ENCODE peak calls at places on chromosomes 2 and 18, in four cellular contexts. Y is IMR-90, E is H9, M is mesenchymal stem cell. G is an unnamed sample.

GRCh38 chr2:148244593-148245292 is 223.9 kb downstream of the MBD5 start:
- DNase-seq in Y (peak; percentile 81), E (no peak), M (peak; percentile 46), G (no peak)

GRCh38 chr2:2848621-2849443 is 517.8 kb upstream of the MYT1L start:
- DNase-seq in Y (no peak), E (no peak), M (no peak), G (peak; percentile 24)

GRCh38 chr2:94997981-94998920 is 27.3 kb upstream of the MAL start:
- DNase-seq in Y (no peak), E (peak; percentile 37), M (no peak), G (no peak)

GRCh38 chr2:56008661-56009411 is 85.3 kb upstream of the EFEMP1 start:
- DNase-seq in Y (peak; percentile 89), E (peak; percentile 81), M (peak; percentile 82), G (peak; percentile 86)

GRCh38 chr2:106096446-106097369 is 97.4 kb downstream of the UXS1 start:
- DNase-seq in Y (no peak), E (no peak), M (no peak), G (no peak)

GRCh38 chr18:21386523-21387240 is 144.7 kb downstream of the GREB1L start:
- DNase-seq in Y (no peak), E (peak; percentile 50), M (no peak), G (no peak)

GRCh38 chr18:32730620-32731021 is 42.2 kb downstream of the KLHL14 start:
- DNase-seq in Y (no peak), E (no peak), M (peak; percentile 18), G (no peak)

GRCh38 chr2:122079844-122080243 is 324.4 kb downstream of the TSN start:
- DNase-seq in Y (no peak), E (no peak), M (no peak), G (no peak)

GRCh38 chr2:85578243-85579180 is 1.1 kb downstream of the VAMP8 start:
- DNase-seq in Y (no peak), E (peak; percentile 50), M (peak; percentile 22), G (no peak)

GRCh38 chr2:217801711-217802110 is 201.1 kb downstream of the TNS1 start:
- DNase-seq in Y (no peak), E (no peak), M (no peak), G (no peak)

GRCh38 chr18:79680100-79680879 is 687 bp downstream of the CTDP1 start:
- DNase-seq in Y (peak; percentile 52), E (no peak), M (peak; percentile 71), G (peak; percentile 12)

GRCh38 chr2:11574176-11575046 is 40.6 kb downstream of the GREB1 start:
- DNase-seq in Y (peak; percentile 36), E (no peak), M (no peak), G (no peak)

GRCh38 chr2:48414980-48415764 is 114.8 kb upstream of the STON1 start:
- DNase-seq in Y (no peak), E (no peak), M (peak; percentile 67), G (no peak)

GRCh38 chr2:12448846-12449480 is 267.8 kb upstream of the TRIB2 start:
- DNase-seq in Y (peak; percentile 60), E (no peak), M (no peak), G (no peak)

GRCh38 chr2:138244400-138245001 is 257.1 kb upstream of the SPOPL start:
- DNase-seq in Y (peak; percentile 7), E (no peak), M (no peak), G (no peak)

GRCh38 chr2:119466373-119466772 is 34.7 kb downstream of the TMEM37 start:
- DNase-seq in Y (no peak), E (no peak), M (no peak), G (no peak)

GRCh38 chr2:37223131-37223530 is 8.3 kb downstream of the CEBPZ start:
- DNase-seq in Y (no peak), E (no peak), M (no peak), G (no peak)

GRCh38 chr2:47360937-47361336 is 42.0 kb upstream of the MSH2 start:
- DNase-seq in Y (peak; percentile 92), E (no peak), M (peak; percentile 61), G (no peak)

GRCh38 chr18:25736516-25736915 is 353.9 kb downstream of the SS18 start:
- DNase-seq in Y (peak; percentile 29), E (no peak), M (no peak), G (no peak)

GRCh38 chr2:65299246-65299645 is 71.6 kb downstream of the ACTR2 start:
- DNase-seq in Y (peak; percentile 74), E (no peak), M (peak; percentile 57), G (no peak)

GRCh38 chr2:233638836-233639235 is 2.6 kb downstream of the UGT1A10 start:
- DNase-seq in Y (no peak), E (no peak), M (no peak), G (no peak)

GRCh38 chr2:208097313-208097712 is 27.0 kb downstream of the CRYGD start:
- DNase-seq in Y (no peak), E (no peak), M (no peak), G (no peak)

GRCh38 chr2:241966671-241967070 is 97.1 kb downstream of the RTP5 start:
- DNase-seq in Y (no peak), E (no peak), M (peak; percentile 20), G (no peak)

DNA sequence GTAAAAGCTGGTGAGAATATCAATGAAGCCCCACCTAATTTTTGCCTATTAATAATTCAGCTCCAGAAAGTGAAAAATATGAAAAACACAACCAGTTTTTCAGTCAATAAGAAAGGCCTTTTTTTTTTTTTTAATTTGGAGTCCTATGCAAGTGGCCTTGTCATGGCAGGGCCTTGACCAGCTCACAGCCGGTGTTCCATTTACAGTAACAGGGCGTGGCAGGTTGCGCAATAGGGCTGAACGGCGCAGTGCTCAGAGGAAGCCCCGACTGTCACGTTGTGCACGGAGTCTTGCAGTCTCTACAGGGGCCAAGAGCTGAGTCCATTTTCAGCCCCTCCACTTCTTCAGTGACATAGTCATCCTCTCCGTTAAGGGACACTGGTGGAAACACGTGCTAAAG is 184.1 kb upstream of the FN1 start:
- DNase-seq in Y (no peak), E (no peak), M (no peak), G (no peak)
- H2AFZ ChIP-seq in Y (no peak overlapping the region), E (no peak overlapping the region), M (no peak overlapping the region), G (peak overlapping the region; percentile 69)

GRCh38 chr2:232386740-232387450 is 8.3 kb downstream of the ALPP start:
- DNase-seq in Y (no peak), E (peak; percentile 56), M (peak; percentile 70), G (no peak)
- H3K23ac ChIP-seq in Y (no peak overlapping the region), E (no peak overlapping the region), M (peak overlapping the region; percentile 63), G (no peak overlapping the region)

GRCh38 chr2:73970850-73971471 is 13.7 kb upstream of the TET3 start:
- DNase-seq in Y (no peak), E (no peak), M (no peak), G (no peak)
- H2AFZ ChIP-seq in Y (no peak overlapping the region), E (no peak overlapping the region), M (no peak overlapping the region), G (no peak overlapping the region)

GRCh38 chr2:206085742-206086445 is at the start of gene INO80D:
- DNase-seq in Y (peak; percentile 86), E (peak; percentile 73), M (peak; percentile 93), G (peak; percentile 72)
- H3K23ac ChIP-seq in Y (peak within 1 kb of the TSS; percentile 100), E (no peak within 1 kb of the TSS), M (no peak within 1 kb of the TSS), G (no peak within 1 kb of the TSS)

GRCh38 chr2:120737802-120738516 is 2.3 kb downstream of the GLI2 start:
- DNase-seq in Y (no peak), E (peak; percentile 78), M (peak; percentile 45), G (no peak)

GRCh38 chr2:120734930-120735611 is 597 bp upstream of the GLI2 start:
- DNase-seq in Y (peak; percentile 32), E (peak; percentile 35), M (peak; percentile 60), G (no peak)

GRCh38 chr2:120736955-120737801 is 1.5 kb downstream of the GLI2 start:
- DNase-seq in Y (peak; percentile 92), E (peak; percentile 72), M (peak; percentile 93), G (peak; percentile 92)

GRCh38 chr2:120735750-120736170 is at the start of gene GLI2:
- DNase-seq in Y (peak; percentile 87), E (peak; percentile 82), M (peak; percentile 89), G (peak; percentile 81)

DNA sequence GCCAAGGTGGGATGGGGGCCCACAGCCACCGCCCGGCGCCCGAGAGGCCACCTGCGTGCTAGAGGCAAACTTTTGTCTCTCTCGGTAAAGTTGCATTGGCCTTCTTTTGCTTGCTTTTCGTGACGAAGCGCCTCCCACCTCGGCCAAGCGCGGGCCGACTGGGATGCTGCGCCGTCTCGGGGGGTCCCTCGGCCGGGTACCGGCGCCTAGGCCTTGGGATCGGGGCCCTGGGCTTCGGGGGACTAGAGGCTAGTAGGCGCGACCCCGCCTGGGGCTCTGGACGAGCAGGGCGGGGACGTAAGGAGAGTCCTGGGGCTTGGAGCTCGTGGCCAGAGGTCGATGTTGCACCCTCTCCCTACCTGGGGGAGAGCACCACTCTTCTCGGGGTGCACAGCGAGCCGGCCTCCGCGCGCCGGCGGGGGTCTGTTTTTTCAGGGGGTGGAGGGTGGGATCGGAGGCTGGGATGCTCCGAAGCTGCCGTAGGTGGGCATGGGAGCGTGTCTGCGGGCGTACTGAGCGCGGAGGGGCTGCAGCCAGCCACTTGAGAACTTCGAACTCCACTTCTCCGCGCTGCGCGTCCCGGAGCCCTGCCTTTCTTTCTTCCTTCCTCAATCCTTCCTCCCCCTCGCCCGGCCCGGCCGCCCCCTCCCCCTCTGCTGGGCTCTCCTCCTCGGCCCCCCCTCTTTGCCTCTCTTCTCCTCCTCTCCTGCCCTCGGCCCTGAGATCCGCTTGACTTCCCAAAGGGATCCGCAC is 710 bp downstream of the GLI2 start:
- DNase-seq in Y (no peak), E (peak; percentile 37), M (peak; percentile 42), G (no peak)
- H2AFZ ChIP-seq in Y (peak overlapping the region; percentile 89), E (no peak overlapping the region), M (peak overlapping the region; percentile 39), G (peak overlapping the region; percentile 83)

DNA sequence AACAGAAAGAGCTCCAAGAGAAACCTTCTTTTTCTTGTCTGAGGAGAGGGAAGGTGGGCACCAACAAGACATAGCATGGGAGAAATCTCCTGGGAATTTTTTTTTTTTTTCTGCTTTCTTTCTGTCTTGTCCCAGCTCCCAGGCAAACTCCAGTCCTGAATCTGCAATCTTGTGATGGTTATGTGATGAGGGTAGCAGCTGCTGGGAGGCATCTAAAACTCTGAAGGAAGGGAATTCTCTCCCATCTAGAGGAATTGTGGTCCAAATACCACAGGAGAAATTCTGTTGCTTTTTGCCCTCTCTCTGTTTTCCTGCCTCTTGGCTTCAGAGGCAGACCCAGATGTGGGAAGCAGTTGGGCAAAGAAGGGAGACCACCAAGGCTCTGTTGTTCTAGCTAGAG is 16.7 kb downstream of the SCRN3 start:
- DNase-seq in Y (no peak), E (no peak), M (no peak), G (no peak)
- H3K23ac ChIP-seq in Y (no peak overlapping the region), E (no peak overlapping the region), M (no peak overlapping the region), G (no peak overlapping the region)

DNA sequence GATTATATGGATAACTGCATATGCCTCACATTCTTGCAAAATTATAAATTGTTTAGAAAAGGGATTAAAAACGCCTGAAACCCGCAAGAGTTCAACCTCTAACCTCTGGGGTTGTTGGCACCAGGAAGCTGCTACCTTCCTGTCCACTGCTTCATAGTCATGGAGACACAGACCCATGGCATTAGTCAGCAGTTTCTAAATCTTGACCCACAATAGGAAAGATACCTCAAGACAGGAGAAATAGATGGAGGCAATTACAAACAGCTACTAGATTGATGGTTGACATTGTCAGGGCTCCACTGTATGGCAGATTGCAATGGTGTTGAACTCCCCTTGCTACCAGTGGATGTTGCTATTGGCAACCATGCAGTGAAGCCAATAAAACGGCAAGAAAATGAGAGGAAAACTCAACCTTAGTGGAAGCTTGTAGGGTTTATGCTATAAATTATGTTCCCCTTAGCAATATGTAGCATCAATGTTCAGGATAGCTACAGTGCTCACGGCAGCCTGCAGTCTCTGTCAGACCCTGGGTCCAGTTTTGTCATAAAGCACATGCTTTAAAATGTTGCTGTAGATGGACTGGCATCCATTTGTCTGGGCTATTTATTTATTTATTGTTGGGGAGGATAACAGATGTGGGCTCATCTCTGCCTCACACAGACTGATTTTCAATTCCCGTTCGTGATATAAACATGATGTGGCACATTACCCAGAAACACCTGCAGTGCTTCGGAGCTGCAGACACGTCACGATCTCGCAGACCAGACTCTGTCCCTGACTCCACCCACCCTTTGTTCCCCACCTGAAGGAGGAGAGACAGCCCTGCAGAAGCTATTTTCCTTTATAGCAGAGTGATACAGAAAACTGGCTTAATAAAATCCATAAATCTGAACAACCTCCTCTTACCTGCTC is 233.4 kb downstream of the AGPS start:
- DNase-seq in Y (no peak), E (peak; percentile 52), M (no peak), G (no peak)
- H2AFZ ChIP-seq in Y (no peak overlapping the region), E (peak overlapping the region; percentile 87), M (no peak overlapping the region), G (peak overlapping the region; percentile 18)

G was measured in neuronal stem cell.